ENCODE peak calls at places on chromosomes 13 and 19, in four cellular contexts. One of them, this sample, is unnamed.

GRCh38 chr19:27776020-27776419 is 1436.9 kb downstream of the UQCRFS1 start:
- DNase-seq in body of pancreas: no peak
- DNase-seq in foreskin keratinocyte: no peak
- DNase-seq in fibroblast of lung: peak; percentile 23
- DNase-seq in this sample: no peak

GRCh38 chr13:99310382-99311031 is 3.3 kb upstream of the GPR183 start:
- DNase-seq in body of pancreas: no peak
- DNase-seq in fibroblast of lung: peak; percentile 90
- DNase-seq in foreskin keratinocyte: no peak
- DNase-seq in this sample: no peak

GRCh38 chr13:59834801-59835200 is 328.9 kb downstream of the DIAPH3 start:
- DNase-seq in fibroblast of lung: peak; percentile 6
- DNase-seq in body of pancreas: no peak
- DNase-seq in foreskin keratinocyte: no peak
- DNase-seq in this sample: no peak

GRCh38 chr13:86882107-86882506 is 789.1 kb upstream of the SLITRK5 start:
- DNase-seq in foreskin keratinocyte: no peak
- DNase-seq in fibroblast of lung: no peak
- DNase-seq in body of pancreas: no peak
- DNase-seq in this sample: no peak

GRCh38 chr19:42201489-42202289 is 15.8 kb downstream of the DEDD2 start:
- DNase-seq in fibroblast of lung: no peak
- DNase-seq in foreskin keratinocyte: no peak
- DNase-seq in body of pancreas: no peak
- DNase-seq in this sample: peak; percentile 80

GRCh38 chr13:77697208-77698103 is at the start of gene SLAIN1:
- DNase-seq in foreskin keratinocyte: no peak
- DNase-seq in fibroblast of lung: peak; percentile 38
- DNase-seq in body of pancreas: peak; percentile 87
- DNase-seq in this sample: peak; percentile 86

GRCh38 chr19:58518261-58519086 is 1.1 kb downstream of the ZBTB45 start:
- DNase-seq in body of pancreas: no peak
- DNase-seq in fibroblast of lung: no peak
- DNase-seq in foreskin keratinocyte: no peak
- DNase-seq in this sample: no peak

GRCh38 chr13:62093984-62094383 is 678.3 kb upstream of the PCDH20 start:
- DNase-seq in fibroblast of lung: no peak
- DNase-seq in body of pancreas: no peak
- DNase-seq in foreskin keratinocyte: no peak
- DNase-seq in this sample: no peak

GRCh38 chr19:39497850-39498261 is 891 bp upstream of the DLL3 start:
- DNase-seq in fibroblast of lung: peak; percentile 43
- DNase-seq in foreskin keratinocyte: no peak
- DNase-seq in body of pancreas: no peak
- DNase-seq in this sample: no peak

GRCh38 chr13:48038763-48039162 is 1.2 kb downstream of the NUDT15 start:
- DNase-seq in body of pancreas: no peak
- DNase-seq in foreskin keratinocyte: peak; percentile 33
- DNase-seq in fibroblast of lung: no peak
- DNase-seq in this sample: no peak

GRCh38 chr13:73967397-73968165 is 166.6 kb downstream of the KLF12 start:
- DNase-seq in foreskin keratinocyte: no peak
- DNase-seq in body of pancreas: no peak
- DNase-seq in fibroblast of lung: no peak
- DNase-seq in this sample: no peak

GRCh38 chr19:55452381-55453325 is 8.8 kb downstream of the ISOC2 start:
- DNase-seq in fibroblast of lung: peak; percentile 65
- DNase-seq in body of pancreas: peak; percentile 45
- DNase-seq in foreskin keratinocyte: no peak
- DNase-seq in this sample: no peak

GRCh38 chr13:49836516-49836915 is 44.0 kb upstream of the KPNA3 start:
- DNase-seq in fibroblast of lung: peak; percentile 10
- DNase-seq in body of pancreas: no peak
- DNase-seq in foreskin keratinocyte: no peak
- DNase-seq in this sample: no peak

GRCh38 chr13:89239361-89240127 is 1568.4 kb downstream of the SLITRK5 start:
- DNase-seq in fibroblast of lung: peak; percentile 14
- DNase-seq in body of pancreas: no peak
- DNase-seq in foreskin keratinocyte: peak; percentile 41
- DNase-seq in this sample: no peak

GRCh38 chr19:45275370-45275971 is 24.4 kb downstream of the MARK4 start:
- DNase-seq in foreskin keratinocyte: no peak
- DNase-seq in fibroblast of lung: peak; percentile 41
- DNase-seq in body of pancreas: no peak
- DNase-seq in this sample: no peak

GRCh38 chr13:97753269-97753668 is 200.2 kb upstream of the IPO5 start:
- DNase-seq in foreskin keratinocyte: no peak
- DNase-seq in fibroblast of lung: no peak
- DNase-seq in body of pancreas: no peak
- DNase-seq in this sample: no peak

GRCh38 chr19:1561236-1561842 is 6.8 kb downstream of the MEX3D start:
- DNase-seq in foreskin keratinocyte: no peak
- DNase-seq in body of pancreas: no peak
- DNase-seq in fibroblast of lung: no peak
- DNase-seq in this sample: no peak

GRCh38 chr19:13058951-13059660 is 43.6 kb downstream of the LYL1 start:
- DNase-seq in foreskin keratinocyte: no peak
- DNase-seq in fibroblast of lung: no peak
- DNase-seq in body of pancreas: no peak
- DNase-seq in this sample: no peak

GRCh38 chr13:93875527-93875926 is 604.0 kb downstream of the DCT start:
- DNase-seq in body of pancreas: no peak
- DNase-seq in fibroblast of lung: peak; percentile 62
- DNase-seq in foreskin keratinocyte: peak; percentile 7
- DNase-seq in this sample: no peak

GRCh38 chr13:94712812-94713555 is 639 bp upstream of the SOX21 start:
- DNase-seq in body of pancreas: no peak
- DNase-seq in foreskin keratinocyte: no peak
- DNase-seq in fibroblast of lung: peak; percentile 59
- DNase-seq in this sample: peak; percentile 46

GRCh38 chr13:33284916-33285315 is 639 bp downstream of the STARD13 start:
- DNase-seq in fibroblast of lung: no peak
- DNase-seq in foreskin keratinocyte: no peak
- DNase-seq in body of pancreas: no peak
- DNase-seq in this sample: no peak

GRCh38 chr19:6947745-6948144 is 60.4 kb downstream of the ADGRE1 start:
- DNase-seq in fibroblast of lung: peak; percentile 2
- DNase-seq in body of pancreas: no peak
- DNase-seq in foreskin keratinocyte: no peak
- DNase-seq in this sample: no peak

GRCh38 chr13:20291037-20291436 is 58.9 kb upstream of the GJB6 start:
- DNase-seq in foreskin keratinocyte: no peak
- DNase-seq in fibroblast of lung: no peak
- DNase-seq in body of pancreas: no peak
- DNase-seq in this sample: no peak

GRCh38 chr13:39279077-39279476 is 240.8 kb downstream of the NHLRC3 start:
- DNase-seq in body of pancreas: no peak
- DNase-seq in fibroblast of lung: no peak
- DNase-seq in foreskin keratinocyte: no peak
- DNase-seq in this sample: no peak

GRCh38 chr19:7917292-7918061 is 2.7 kb upstream of the SNAPC2 start:
- DNase-seq in fibroblast of lung: peak; percentile 61
- DNase-seq in body of pancreas: peak; percentile 48
- DNase-seq in foreskin keratinocyte: no peak
- DNase-seq in this sample: peak; percentile 85

GRCh38 chr19:39296906-39297305 is 699 bp downstream of the IFNL1 start:
- DNase-seq in foreskin keratinocyte: no peak
- DNase-seq in body of pancreas: no peak
- DNase-seq in fibroblast of lung: no peak
- DNase-seq in this sample: peak; percentile 41

GRCh38 chr13:112968910-112969691 is at the start of gene MCF2L:
- DNase-seq in body of pancreas: peak; percentile 63
- DNase-seq in fibroblast of lung: peak; percentile 42
- DNase-seq in foreskin keratinocyte: no peak
- DNase-seq in this sample: peak; percentile 75

GRCh38 chr13:101514695-101515275 is 62.3 kb downstream of the ITGBL1 start:
- DNase-seq in foreskin keratinocyte: no peak
- DNase-seq in fibroblast of lung: peak; percentile 86
- DNase-seq in body of pancreas: no peak
- DNase-seq in this sample: no peak

GRCh38 chr19:39671739-39672363 is 16.1 kb downstream of the LGALS16 start:
- DNase-seq in foreskin keratinocyte: peak; percentile 9
- DNase-seq in fibroblast of lung: peak; percentile 48
- DNase-seq in body of pancreas: peak; percentile 31
- DNase-seq in this sample: no peak

GRCh38 chr13:50844181-50844875 is 836 bp upstream of the DLEU7 start:
- DNase-seq in fibroblast of lung: no peak
- DNase-seq in foreskin keratinocyte: no peak
- DNase-seq in body of pancreas: no peak
- DNase-seq in this sample: no peak

GRCh38 chr19:40776364-40776763 is 1.0 kb downstream of the MIA start:
- DNase-seq in body of pancreas: no peak
- DNase-seq in fibroblast of lung: no peak
- DNase-seq in foreskin keratinocyte: no peak
- DNase-seq in this sample: no peak

GRCh38 chr13:110506859-110507566 is 54.5 kb downstream of the RAB20 start:
- DNase-seq in foreskin keratinocyte: no peak
- DNase-seq in fibroblast of lung: peak; percentile 60
- DNase-seq in body of pancreas: peak; percentile 93
- DNase-seq in this sample: peak; percentile 81
- H3K4me1 ChIP-seq in foreskin keratinocyte: no peaks in the 10 kb centered on the region
- H3K4me1 ChIP-seq in fibroblast of lung: no peaks in the 10 kb centered on the region
- H3K4me1 ChIP-seq in body of pancreas: peaks cover 33% of the 10 kb centered on the region
- H3K4me1 ChIP-seq in this sample: no peaks in the 10 kb centered on the region

GRCh38 chr19:16113727-16114126 is 2.0 kb downstream of the RAB8A start:
- DNase-seq in body of pancreas: no peak
- DNase-seq in fibroblast of lung: no peak
- DNase-seq in foreskin keratinocyte: no peak
- DNase-seq in this sample: no peak
- H3K4me1 ChIP-seq in body of pancreas: peaks cover 36% of the 10 kb centered on the region
- H3K4me1 ChIP-seq in fibroblast of lung: peaks cover 9% of the 10 kb centered on the region
- H3K4me1 ChIP-seq in foreskin keratinocyte: no peaks in the 10 kb centered on the region
- H3K4me1 ChIP-seq in this sample: peaks cover 1% of the 10 kb centered on the region

DNA sequence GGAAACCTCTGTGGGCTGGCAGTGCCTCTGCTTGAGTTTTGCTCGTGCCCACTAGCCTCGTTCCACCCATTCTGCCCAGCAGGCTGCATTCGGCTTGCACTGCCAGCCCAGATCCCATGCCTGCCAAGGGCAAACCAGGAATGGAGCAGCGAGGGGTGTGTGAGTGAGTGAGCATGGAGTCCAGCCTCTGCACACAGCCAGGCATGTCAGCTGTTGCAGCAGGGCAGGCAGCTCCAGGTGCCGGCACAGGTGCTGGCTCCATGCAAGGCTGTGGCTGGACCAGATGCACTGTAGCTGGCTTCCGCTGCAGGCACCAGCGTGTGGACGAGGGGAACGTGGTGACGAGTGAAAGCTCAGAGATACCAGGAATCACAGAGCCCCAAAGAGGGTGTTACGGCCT is 64.5 kb downstream of the SPATA13 start:
- DNase-seq in body of pancreas: no peak
- DNase-seq in foreskin keratinocyte: no peak
- DNase-seq in fibroblast of lung: no peak
- DNase-seq in this sample: no peak
- H3K4me1 ChIP-seq in body of pancreas: peaks cover 78% of the 10 kb centered on the region
- H3K4me1 ChIP-seq in foreskin keratinocyte: no peaks in the 10 kb centered on the region
- H3K4me1 ChIP-seq in fibroblast of lung: no peaks in the 10 kb centered on the region
- H3K4me1 ChIP-seq in this sample: no peaks in the 10 kb centered on the region

GRCh38 chr19:4015705-4016402 is 8.3 kb downstream of the PIAS4 start:
- DNase-seq in body of pancreas: peak; percentile 57
- DNase-seq in foreskin keratinocyte: no peak
- DNase-seq in fibroblast of lung: no peak
- DNase-seq in this sample: no peak

GRCh38 chr19:4018140-4018613 is 10.6 kb downstream of the PIAS4 start:
- DNase-seq in body of pancreas: no peak
- DNase-seq in fibroblast of lung: no peak
- DNase-seq in foreskin keratinocyte: no peak
- DNase-seq in this sample: no peak

GRCh38 chr19:4016903-4017638 is 9.5 kb downstream of the PIAS4 start:
- DNase-seq in foreskin keratinocyte: no peak
- DNase-seq in fibroblast of lung: no peak
- DNase-seq in body of pancreas: no peak
- DNase-seq in this sample: no peak

GRCh38 chr19:4014541-4015491 is 7.3 kb downstream of the PIAS4 start:
- DNase-seq in foreskin keratinocyte: no peak
- DNase-seq in body of pancreas: no peak
- DNase-seq in fibroblast of lung: no peak
- DNase-seq in this sample: no peak

GRCh38 chr19:4016486-4016885 is 8.9 kb downstream of the PIAS4 start:
- DNase-seq in body of pancreas: no peak
- DNase-seq in fibroblast of lung: no peak
- DNase-seq in foreskin keratinocyte: no peak
- DNase-seq in this sample: no peak
- H3K4me1 ChIP-seq in body of pancreas: peaks cover 52% of the 10 kb centered on the region
- H3K4me1 ChIP-seq in fibroblast of lung: no peaks in the 10 kb centered on the region
- H3K4me1 ChIP-seq in foreskin keratinocyte: no peaks in the 10 kb centered on the region
- H3K4me1 ChIP-seq in this sample: no peaks in the 10 kb centered on the region

DNA sequence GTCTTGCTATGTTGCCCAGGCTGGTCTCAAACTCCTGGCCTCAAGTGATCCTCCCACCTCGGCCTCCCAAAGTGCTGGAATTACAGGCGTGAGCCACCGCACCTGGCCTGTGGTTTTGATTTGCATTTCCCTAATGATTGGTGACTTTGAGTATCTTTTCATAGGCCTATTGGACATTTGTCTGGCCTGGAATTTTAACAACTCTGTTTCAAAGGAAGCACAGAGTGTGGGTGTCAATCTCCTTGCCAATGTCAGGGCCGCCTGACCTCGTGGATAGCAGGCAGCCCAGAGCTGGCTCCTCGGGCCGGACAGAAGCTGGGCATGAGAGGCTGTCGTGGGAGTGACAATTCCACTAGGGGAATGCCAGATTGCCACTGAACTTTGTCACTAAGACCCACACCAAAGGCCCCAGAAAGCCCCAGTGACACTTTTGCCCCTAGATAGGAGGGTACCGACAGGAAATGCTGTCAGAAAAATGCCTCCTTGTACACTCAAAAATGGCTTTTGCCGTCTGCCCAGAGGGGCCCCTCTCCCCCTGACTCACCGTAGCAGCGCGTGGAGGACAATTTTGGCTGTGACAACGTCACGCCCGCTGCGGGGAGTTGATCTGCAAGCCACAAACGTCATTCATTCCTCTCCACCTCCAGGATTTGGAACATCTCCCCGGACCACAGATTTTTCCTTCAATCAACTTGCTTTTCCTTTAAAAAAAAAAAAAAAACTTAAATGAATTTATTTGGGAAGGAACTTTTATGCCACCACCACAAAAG is 11.7 kb upstream of the ADGRE5 start:
- DNase-seq in body of pancreas: no peak
- DNase-seq in foreskin keratinocyte: no peak
- DNase-seq in fibroblast of lung: peak; percentile 41
- DNase-seq in this sample: peak; percentile 73
- H3K4me1 ChIP-seq in body of pancreas: no peaks in the 10 kb centered on the region
- H3K4me1 ChIP-seq in foreskin keratinocyte: no peaks in the 10 kb centered on the region
- H3K4me1 ChIP-seq in fibroblast of lung: peaks cover 5% of the 10 kb centered on the region
- H3K4me1 ChIP-seq in this sample: no peaks in the 10 kb centered on the region

GRCh38 chr19:35715355-35715809 is 2.4 kb upstream of the KMT2B start:
- DNase-seq in foreskin keratinocyte: no peak
- DNase-seq in fibroblast of lung: no peak
- DNase-seq in body of pancreas: no peak
- DNase-seq in this sample: no peak
- H3K4me1 ChIP-seq in foreskin keratinocyte: no peaks in the 10 kb centered on the region
- H3K4me1 ChIP-seq in fibroblast of lung: peaks cover 9% of the 10 kb centered on the region
- H3K4me1 ChIP-seq in body of pancreas: peaks cover 34% of the 10 kb centered on the region
- H3K4me1 ChIP-seq in this sample: no peaks in the 10 kb centered on the region

This sample was measured in aorta.